ENCODE peak calls at places on chromosomes 5 and 9, in nine cellular contexts. I is MM.1S, K is epithelial cell of esophagus, Z is AG04450, X is suprapubic skin, N is fibroblast of pulmonary artery, J is stomach, U is esophagus squamous epithelium, E is endothelial cell of umbilical vein. O is an unnamed sample.

GRCh38 chr9:77475641-77476473 is 172.3 kb downstream of the GNA14 start:
- DNase-seq in I (peak), K (no peak), Z (no peak), X (no peak), N (peak), J (no peak), U (no peak), E (peak), O (peak)

GRCh38 chr5:89255845-89256463 is 373.0 kb upstream of the MEF2C start:
- DNase-seq in I (peak), K (peak), Z (peak), X (no peak), N (peak), J (no peak), U (no peak), E (peak), O (no peak)

GRCh38 chr9:113579270-113580040 is 115.9 kb downstream of the RGS3 start:
- DNase-seq in I (peak), K (no peak), Z (no peak), X (no peak), N (no peak), J (peak), U (peak), E (no peak), O (peak)

GRCh38 chr5:66223637-66224036 is 79.5 kb downstream of the SREK1 start:
- DNase-seq in I (no peak), K (peak), Z (no peak), X (no peak), N (peak), J (no peak), U (no peak), E (peak), O (peak)

GRCh38 chr5:154698681-154699275 is 56.4 kb upstream of the LARP1 start:
- DNase-seq in I (no peak), K (no peak), Z (no peak), X (no peak), N (no peak), J (no peak), U (no peak), E (no peak), O (no peak)

GRCh38 chr5:22514231-22514630 is 338.9 kb downstream of the CDH12 start:
- DNase-seq in I (no peak), K (peak), Z (no peak), X (no peak), N (no peak), J (no peak), U (no peak), E (no peak), O (no peak)

GRCh38 chr5:160291467-160291866 is 20.9 kb downstream of the CCNJL start:
- DNase-seq in I (peak), K (peak), Z (no peak), X (no peak), N (no peak), J (peak), U (no peak), E (no peak), O (no peak)

GRCh38 chr5:78699565-78700143 is 51.1 kb upstream of the LHFPL2 start:
- DNase-seq in I (no peak), K (peak), Z (peak), X (no peak), N (peak), J (peak), U (no peak), E (peak), O (no peak)

GRCh38 chr9:87844471-87844870 is 38.2 kb upstream of the SPATA31E1 start:
- DNase-seq in I (no peak), K (no peak), Z (no peak), X (no peak), N (peak), J (no peak), U (no peak), E (no peak), O (no peak)

GRCh38 chr9:89178162-89179120 is at the start of gene SHC3:
- DNase-seq in I (no peak), K (no peak), Z (no peak), X (no peak), N (peak), J (no peak), U (no peak), E (peak), O (peak)

GRCh38 chr9:6715755-6716643 is 41.8 kb upstream of the KDM4C start:
- DNase-seq in I (no peak), K (peak), Z (no peak), X (peak), N (peak), J (peak), U (no peak), E (no peak), O (no peak)

GRCh38 chr9:127392166-127392565 is 4.8 kb upstream of the SLC2A8 start:
- DNase-seq in I (no peak), K (no peak), Z (no peak), X (peak), N (no peak), J (no peak), U (no peak), E (no peak), O (no peak)

GRCh38 chr5:140480310-140481014 is 67.0 kb upstream of the EIF4EBP3 start:
- DNase-seq in I (no peak), K (peak), Z (no peak), X (no peak), N (peak), J (no peak), U (no peak), E (peak), O (no peak)
- H3K4me3 ChIP-seq in I (no peak), K (no peak), Z (no peak), X (no peak), N (no peak), J (no peak), U (no peak), E (no peak), O (no peak)

DNA sequence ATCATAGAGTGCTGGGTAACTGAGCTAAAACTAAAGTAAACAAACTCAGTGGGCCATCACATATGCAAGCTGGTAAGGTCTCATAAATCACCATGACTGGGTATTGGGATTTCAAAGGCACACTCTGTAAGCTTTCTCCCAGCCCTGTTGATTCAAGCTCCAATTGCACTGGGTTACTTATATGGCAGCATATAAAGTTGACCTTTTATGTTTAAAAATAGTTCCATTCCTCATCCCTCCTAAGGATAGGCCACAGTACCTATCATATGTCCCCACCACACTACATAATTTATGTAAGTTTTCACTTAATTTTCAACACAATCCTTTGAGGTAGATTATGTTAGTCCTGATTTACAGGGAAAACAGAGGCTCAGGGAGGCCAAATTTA is 438.4 kb downstream of the RAB3C start:
- DNase-seq in I (no peak), K (no peak), Z (no peak), X (no peak), N (no peak), J (no peak), U (no peak), E (no peak), O (no peak)
- H3K4me3 ChIP-seq in I (no peak), K (no peak), Z (no peak), X (no peak), N (no peak), J (no peak), U (no peak), E (no peak), O (no peak)

GRCh38 chr5:26482076-26482816 is 556.1 kb downstream of the CDH9 start:
- DNase-seq in I (peak), K (no peak), Z (no peak), X (no peak), N (no peak), J (no peak), U (no peak), E (no peak), O (no peak)
- H3K4me3 ChIP-seq in I (peak), K (no peak), Z (no peak), X (peak), N (no peak), J (no peak), U (peak), E (no peak), O (no peak)

GRCh38 chr9:21334603-21334968 is 618 bp downstream of the KLHL9 start:
- DNase-seq in I (no peak), K (no peak), Z (no peak), X (no peak), N (peak), J (no peak), U (no peak), E (no peak), O (no peak)
- H3K4me3 ChIP-seq in I (peak), K (peak), Z (peak), X (peak), N (peak), J (peak), U (peak), E (peak), O (peak)

DNA sequence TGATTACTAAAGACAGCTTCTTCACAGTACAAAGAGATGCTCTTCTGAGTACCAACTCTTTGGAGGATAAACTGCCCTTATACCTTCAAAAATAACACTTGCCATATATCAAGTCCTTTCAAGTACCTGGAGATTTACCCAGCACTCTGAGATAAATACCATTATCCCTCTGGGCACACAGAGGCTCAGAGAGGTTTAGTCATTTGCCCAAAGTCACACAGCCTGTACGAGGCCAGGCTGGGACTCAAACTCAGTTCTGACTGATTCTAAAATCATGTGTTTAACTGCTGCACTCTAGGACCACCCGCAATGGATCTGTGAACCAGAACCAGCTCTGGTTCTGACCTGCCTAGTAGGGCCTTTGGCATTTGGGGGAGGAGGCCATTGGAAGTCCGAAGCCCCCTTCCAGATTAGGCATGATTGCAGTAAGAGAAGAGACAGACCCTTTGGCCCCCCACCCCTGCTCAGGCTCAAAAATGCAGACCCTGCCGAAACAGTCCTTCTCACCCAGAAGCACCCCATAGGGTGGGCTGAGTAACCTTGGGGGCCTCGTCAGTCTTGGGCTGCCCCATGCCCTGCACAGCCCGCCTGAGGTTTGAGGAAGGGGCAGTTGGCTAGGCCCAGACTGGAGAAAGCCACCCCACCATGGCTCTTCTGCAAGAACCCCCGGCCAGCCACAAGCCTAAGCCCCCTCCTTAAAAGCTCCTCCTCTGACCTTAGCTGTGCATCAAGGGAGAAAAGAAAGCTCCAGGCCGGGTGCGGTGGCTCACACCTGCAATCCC is 32.8 kb upstream of the IL17B start:
- DNase-seq in I (no peak), K (no peak), Z (no peak), X (no peak), N (no peak), J (no peak), U (no peak), E (no peak), O (no peak)
- H3K4me3 ChIP-seq in I (no peak), K (no peak), Z (peak), X (peak), N (no peak), J (peak), U (peak), E (no peak), O (no peak)

DNA sequence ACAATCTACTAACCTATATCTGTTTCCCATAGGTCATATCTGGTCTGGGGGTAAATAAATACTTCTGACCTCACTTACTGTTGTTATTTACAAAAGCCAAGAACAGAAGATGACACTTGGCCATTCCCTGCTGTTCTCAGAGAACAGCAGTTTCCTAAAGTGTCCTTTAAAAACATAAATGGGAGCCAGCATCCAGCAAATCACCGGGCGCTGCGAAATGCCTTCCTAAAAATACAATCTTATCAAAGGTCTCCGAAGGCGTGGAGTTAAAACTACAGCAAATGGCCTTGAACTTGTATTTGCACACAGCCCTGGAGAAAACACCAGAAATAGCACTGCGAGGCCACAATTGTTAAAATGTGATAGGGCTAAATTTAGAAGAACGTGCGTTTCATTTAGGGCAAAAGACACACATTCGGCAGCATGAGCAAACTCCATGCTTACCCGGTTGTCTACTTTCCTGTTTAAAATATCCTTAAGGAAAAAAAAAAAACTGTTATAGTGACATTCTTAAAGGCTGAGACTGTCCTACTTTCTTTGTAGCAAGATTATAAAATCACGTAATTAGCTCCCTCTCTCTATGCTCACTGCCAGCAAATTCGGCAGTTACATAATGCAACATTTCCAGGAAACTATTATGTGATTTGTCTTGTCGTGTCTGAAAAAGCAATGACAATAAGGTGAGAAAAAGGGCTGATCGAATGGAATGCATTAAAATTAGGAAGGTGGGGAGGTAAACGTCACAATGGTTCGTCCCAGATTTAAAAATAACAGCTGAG is 1.5 kb downstream of the NFIL3 start:
- DNase-seq in I (peak), K (peak), Z (no peak), X (no peak), N (peak), J (no peak), U (no peak), E (peak), O (no peak)
- H3K4me3 ChIP-seq in I (peak), K (peak), Z (peak), X (peak), N (peak), J (peak), U (peak), E (peak), O (peak)

GRCh38 chr9:4066682-4067081 is 233.2 kb downstream of the GLIS3 start:
- DNase-seq in I (no peak), K (no peak), Z (no peak), X (no peak), N (no peak), J (no peak), U (no peak), E (no peak), O (no peak)

GRCh38 chr9:4068449-4068848 is 231.4 kb downstream of the GLIS3 start:
- DNase-seq in I (no peak), K (peak), Z (no peak), X (no peak), N (no peak), J (no peak), U (no peak), E (no peak), O (no peak)

GRCh38 chr9:4065054-4065453 is 234.8 kb downstream of the GLIS3 start:
- DNase-seq in I (no peak), K (no peak), Z (no peak), X (no peak), N (no peak), J (no peak), U (no peak), E (no peak), O (peak)

GRCh38 chr9:4068914-4069313 is 231.0 kb downstream of the GLIS3 start:
- DNase-seq in I (no peak), K (no peak), Z (no peak), X (no peak), N (no peak), J (no peak), U (no peak), E (no peak), O (no peak)

GRCh38 chr9:4066120-4066519 is 233.7 kb downstream of the GLIS3 start:
- DNase-seq in I (no peak), K (no peak), Z (no peak), X (no peak), N (peak), J (no peak), U (no peak), E (no peak), O (peak)
- H3K4me3 ChIP-seq in I (no peak), K (no peak), Z (no peak), X (no peak), N (no peak), J (no peak), U (no peak), E (no peak), O (no peak)

GRCh38 chr5:83914199-83914598 is 193.5 kb upstream of the HAPLN1 start:
- DNase-seq in I (no peak), K (no peak), Z (no peak), X (no peak), N (peak), J (no peak), U (no peak), E (peak), O (no peak)

GRCh38 chr5:83913593-83913992 is 192.9 kb upstream of the HAPLN1 start:
- DNase-seq in I (no peak), K (no peak), Z (no peak), X (no peak), N (no peak), J (no peak), U (no peak), E (no peak), O (no peak)

GRCh38 chr5:83917261-83917908 is 196.7 kb upstream of the HAPLN1 start:
- DNase-seq in I (no peak), K (no peak), Z (no peak), X (no peak), N (no peak), J (no peak), U (no peak), E (no peak), O (no peak)

GRCh38 chr5:83911367-83911919 is 190.8 kb upstream of the HAPLN1 start:
- DNase-seq in I (no peak), K (no peak), Z (no peak), X (no peak), N (no peak), J (no peak), U (no peak), E (no peak), O (no peak)

DNA sequence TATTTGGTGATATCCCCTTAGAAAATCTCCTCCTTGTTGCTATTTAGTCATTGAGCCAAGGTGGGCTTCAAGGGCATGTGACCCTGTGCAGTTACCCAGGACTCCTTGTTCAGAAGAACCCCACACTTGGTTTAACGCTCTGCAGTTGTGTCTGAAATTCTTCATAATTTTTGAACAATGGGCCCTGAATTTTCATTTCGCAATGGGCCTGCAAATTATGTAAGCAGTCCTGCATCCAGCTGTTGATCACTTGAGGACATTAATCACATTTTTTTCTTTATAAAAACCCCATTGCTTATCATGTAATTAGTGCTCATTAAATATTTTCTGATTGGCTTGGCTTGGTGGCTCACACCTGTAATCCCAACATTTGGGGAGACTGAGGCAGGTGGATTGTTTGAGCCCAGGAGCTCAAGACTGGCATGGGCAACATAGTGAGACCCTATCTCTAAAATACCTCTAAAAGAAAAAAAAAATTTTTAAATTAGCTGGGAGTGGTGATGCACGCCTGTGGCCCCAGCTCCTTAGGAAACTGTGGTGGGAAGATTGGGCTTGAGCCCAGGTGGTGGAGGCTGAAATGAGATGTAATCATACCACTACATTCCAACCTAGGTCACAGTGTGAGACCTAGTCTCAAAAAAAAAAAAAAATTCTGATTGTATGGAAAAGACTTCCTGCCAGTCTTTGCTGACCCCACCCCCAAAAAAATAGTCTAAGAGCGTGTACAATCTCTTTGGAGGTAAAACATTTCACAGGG is 194.2 kb upstream of the HAPLN1 start:
- DNase-seq in I (no peak), K (no peak), Z (no peak), X (no peak), N (peak), J (no peak), U (no peak), E (no peak), O (no peak)
- H3K4me3 ChIP-seq in I (no peak), K (no peak), Z (no peak), X (no peak), N (no peak), J (no peak), U (no peak), E (no peak), O (no peak)

O was measured in H7.